ENCODE peak calls at places on chromosome 7, in four cellular contexts. One of them, this sample, is unnamed.

GRCh38 chr7:257647-257992 is 32.4 kb upstream of the FOXL3 start:
- DNase-seq in activated effector memory CD4-positive, alpha-beta T cell treated with anti-CD3 and anti-CD28 coated beads, Interleukin-2, amount 50 U/mL, for 16 hours: no peak
- DNase-seq in CD8-positive, alpha-beta memory T cell: no peak
- DNase-seq in activated naive CD4-positive, alpha-beta T cell treated with anti-CD3 and anti-CD28 coated beads, Interleukin-2, amount 50 U/mL, for 72 hours: no peak
- DNase-seq in this sample: peak

GRCh38 chr7:11573128-11573527 is 258.9 kb downstream of the THSD7A start:
- DNase-seq in activated naive CD4-positive, alpha-beta T cell treated with anti-CD3 and anti-CD28 coated beads, Interleukin-2, amount 50 U/mL, for 72 hours: no peak
- DNase-seq in activated effector memory CD4-positive, alpha-beta T cell treated with anti-CD3 and anti-CD28 coated beads, Interleukin-2, amount 50 U/mL, for 16 hours: no peak
- DNase-seq in CD8-positive, alpha-beta memory T cell: no peak
- DNase-seq in this sample: no peak

GRCh38 chr7:101608772-101609713 is 20.1 kb downstream of the MYL10 start:
- DNase-seq in CD8-positive, alpha-beta memory T cell: no peak
- DNase-seq in activated effector memory CD4-positive, alpha-beta T cell treated with anti-CD3 and anti-CD28 coated beads, Interleukin-2, amount 50 U/mL, for 16 hours: no peak
- DNase-seq in activated naive CD4-positive, alpha-beta T cell treated with anti-CD3 and anti-CD28 coated beads, Interleukin-2, amount 50 U/mL, for 72 hours: no peak
- DNase-seq in this sample: no peak

GRCh38 chr7:19589436-19589835 is 119.4 kb downstream of the POLR1F start:
- DNase-seq in CD8-positive, alpha-beta memory T cell: no peak
- DNase-seq in activated effector memory CD4-positive, alpha-beta T cell treated with anti-CD3 and anti-CD28 coated beads, Interleukin-2, amount 50 U/mL, for 16 hours: no peak
- DNase-seq in activated naive CD4-positive, alpha-beta T cell treated with anti-CD3 and anti-CD28 coated beads, Interleukin-2, amount 50 U/mL, for 72 hours: no peak
- DNase-seq in this sample: no peak

GRCh38 chr7:139913006-139913405 is 83.9 kb downstream of the TBXAS1 start:
- DNase-seq in CD8-positive, alpha-beta memory T cell: no peak
- DNase-seq in activated effector memory CD4-positive, alpha-beta T cell treated with anti-CD3 and anti-CD28 coated beads, Interleukin-2, amount 50 U/mL, for 16 hours: no peak
- DNase-seq in activated naive CD4-positive, alpha-beta T cell treated with anti-CD3 and anti-CD28 coated beads, Interleukin-2, amount 50 U/mL, for 72 hours: no peak
- DNase-seq in this sample: no peak

GRCh38 chr7:108613147-108613948 is 43.7 kb downstream of the DNAJB9 start:
- DNase-seq in activated effector memory CD4-positive, alpha-beta T cell treated with anti-CD3 and anti-CD28 coated beads, Interleukin-2, amount 50 U/mL, for 16 hours: no peak
- DNase-seq in CD8-positive, alpha-beta memory T cell: peak
- DNase-seq in activated naive CD4-positive, alpha-beta T cell treated with anti-CD3 and anti-CD28 coated beads, Interleukin-2, amount 50 U/mL, for 72 hours: no peak
- DNase-seq in this sample: no peak

GRCh38 chr7:100914879-100915442 is 19.3 kb upstream of the ACHE start:
- DNase-seq in activated effector memory CD4-positive, alpha-beta T cell treated with anti-CD3 and anti-CD28 coated beads, Interleukin-2, amount 50 U/mL, for 16 hours: no peak
- DNase-seq in activated naive CD4-positive, alpha-beta T cell treated with anti-CD3 and anti-CD28 coated beads, Interleukin-2, amount 50 U/mL, for 72 hours: no peak
- DNase-seq in CD8-positive, alpha-beta memory T cell: no peak
- DNase-seq in this sample: peak

GRCh38 chr7:28988818-28989595 is 30.9 kb upstream of the TRIL start:
- DNase-seq in activated effector memory CD4-positive, alpha-beta T cell treated with anti-CD3 and anti-CD28 coated beads, Interleukin-2, amount 50 U/mL, for 16 hours: no peak
- DNase-seq in CD8-positive, alpha-beta memory T cell: no peak
- DNase-seq in activated naive CD4-positive, alpha-beta T cell treated with anti-CD3 and anti-CD28 coated beads, Interleukin-2, amount 50 U/mL, for 72 hours: no peak
- DNase-seq in this sample: peak

GRCh38 chr7:78153285-78153684 is 354.7 kb downstream of the PHTF2 start:
- DNase-seq in CD8-positive, alpha-beta memory T cell: no peak
- DNase-seq in activated naive CD4-positive, alpha-beta T cell treated with anti-CD3 and anti-CD28 coated beads, Interleukin-2, amount 50 U/mL, for 72 hours: no peak
- DNase-seq in activated effector memory CD4-positive, alpha-beta T cell treated with anti-CD3 and anti-CD28 coated beads, Interleukin-2, amount 50 U/mL, for 16 hours: no peak
- DNase-seq in this sample: no peak

GRCh38 chr7:83306487-83306886 is 143.8 kb upstream of the PCLO start:
- DNase-seq in activated effector memory CD4-positive, alpha-beta T cell treated with anti-CD3 and anti-CD28 coated beads, Interleukin-2, amount 50 U/mL, for 16 hours: no peak
- DNase-seq in activated naive CD4-positive, alpha-beta T cell treated with anti-CD3 and anti-CD28 coated beads, Interleukin-2, amount 50 U/mL, for 72 hours: no peak
- DNase-seq in CD8-positive, alpha-beta memory T cell: no peak
- DNase-seq in this sample: no peak

GRCh38 chr7:460374-461117 is 59.1 kb downstream of the PDGFA start:
- DNase-seq in activated naive CD4-positive, alpha-beta T cell treated with anti-CD3 and anti-CD28 coated beads, Interleukin-2, amount 50 U/mL, for 72 hours: no peak
- DNase-seq in activated effector memory CD4-positive, alpha-beta T cell treated with anti-CD3 and anti-CD28 coated beads, Interleukin-2, amount 50 U/mL, for 16 hours: no peak
- DNase-seq in CD8-positive, alpha-beta memory T cell: no peak
- DNase-seq in this sample: peak

GRCh38 chr7:28126047-28127041 is 54.3 kb downstream of the JAZF1 start:
- DNase-seq in activated naive CD4-positive, alpha-beta T cell treated with anti-CD3 and anti-CD28 coated beads, Interleukin-2, amount 50 U/mL, for 72 hours: no peak
- DNase-seq in CD8-positive, alpha-beta memory T cell: no peak
- DNase-seq in activated effector memory CD4-positive, alpha-beta T cell treated with anti-CD3 and anti-CD28 coated beads, Interleukin-2, amount 50 U/mL, for 16 hours: no peak
- DNase-seq in this sample: no peak

GRCh38 chr7:66542049-66542448 is 86.6 kb upstream of the KCTD7 start:
- DNase-seq in CD8-positive, alpha-beta memory T cell: no peak
- DNase-seq in activated naive CD4-positive, alpha-beta T cell treated with anti-CD3 and anti-CD28 coated beads, Interleukin-2, amount 50 U/mL, for 72 hours: no peak
- DNase-seq in activated effector memory CD4-positive, alpha-beta T cell treated with anti-CD3 and anti-CD28 coated beads, Interleukin-2, amount 50 U/mL, for 16 hours: no peak
- DNase-seq in this sample: no peak

GRCh38 chr7:106620681-106621080 is 40.3 kb downstream of the CCDC71L start:
- DNase-seq in activated naive CD4-positive, alpha-beta T cell treated with anti-CD3 and anti-CD28 coated beads, Interleukin-2, amount 50 U/mL, for 72 hours: no peak
- DNase-seq in CD8-positive, alpha-beta memory T cell: no peak
- DNase-seq in activated effector memory CD4-positive, alpha-beta T cell treated with anti-CD3 and anti-CD28 coated beads, Interleukin-2, amount 50 U/mL, for 16 hours: no peak
- DNase-seq in this sample: no peak

GRCh38 chr7:80686576-80686975 is 48.1 kb downstream of the CD36 start:
- DNase-seq in CD8-positive, alpha-beta memory T cell: no peak
- DNase-seq in activated naive CD4-positive, alpha-beta T cell treated with anti-CD3 and anti-CD28 coated beads, Interleukin-2, amount 50 U/mL, for 72 hours: no peak
- DNase-seq in activated effector memory CD4-positive, alpha-beta T cell treated with anti-CD3 and anti-CD28 coated beads, Interleukin-2, amount 50 U/mL, for 16 hours: no peak
- DNase-seq in this sample: no peak

GRCh38 chr7:87702326-87702725 is 74.1 kb downstream of the RUNDC3B start:
- DNase-seq in CD8-positive, alpha-beta memory T cell: no peak
- DNase-seq in activated naive CD4-positive, alpha-beta T cell treated with anti-CD3 and anti-CD28 coated beads, Interleukin-2, amount 50 U/mL, for 72 hours: no peak
- DNase-seq in activated effector memory CD4-positive, alpha-beta T cell treated with anti-CD3 and anti-CD28 coated beads, Interleukin-2, amount 50 U/mL, for 16 hours: no peak
- DNase-seq in this sample: no peak

GRCh38 chr7:23105086-23105643 is 420 bp upstream of the KLHL7 start:
- DNase-seq in CD8-positive, alpha-beta memory T cell: no peak
- DNase-seq in activated naive CD4-positive, alpha-beta T cell treated with anti-CD3 and anti-CD28 coated beads, Interleukin-2, amount 50 U/mL, for 72 hours: no peak
- DNase-seq in activated effector memory CD4-positive, alpha-beta T cell treated with anti-CD3 and anti-CD28 coated beads, Interleukin-2, amount 50 U/mL, for 16 hours: no peak
- DNase-seq in this sample: no peak

GRCh38 chr7:130990178-130990832 is 256.3 kb upstream of the KLF14 start:
- DNase-seq in activated effector memory CD4-positive, alpha-beta T cell treated with anti-CD3 and anti-CD28 coated beads, Interleukin-2, amount 50 U/mL, for 16 hours: peak
- DNase-seq in activated naive CD4-positive, alpha-beta T cell treated with anti-CD3 and anti-CD28 coated beads, Interleukin-2, amount 50 U/mL, for 72 hours: no peak
- DNase-seq in CD8-positive, alpha-beta memory T cell: peak
- DNase-seq in this sample: no peak

GRCh38 chr7:94509264-94509878 is at the start of gene CASD1:
- DNase-seq in activated effector memory CD4-positive, alpha-beta T cell treated with anti-CD3 and anti-CD28 coated beads, Interleukin-2, amount 50 U/mL, for 16 hours: peak
- DNase-seq in activated naive CD4-positive, alpha-beta T cell treated with anti-CD3 and anti-CD28 coated beads, Interleukin-2, amount 50 U/mL, for 72 hours: peak
- DNase-seq in CD8-positive, alpha-beta memory T cell: peak
- DNase-seq in this sample: peak

GRCh38 chr7:107605223-107605815 is 25.3 kb downstream of the BCAP29 start:
- DNase-seq in activated effector memory CD4-positive, alpha-beta T cell treated with anti-CD3 and anti-CD28 coated beads, Interleukin-2, amount 50 U/mL, for 16 hours: no peak
- DNase-seq in CD8-positive, alpha-beta memory T cell: no peak
- DNase-seq in activated naive CD4-positive, alpha-beta T cell treated with anti-CD3 and anti-CD28 coated beads, Interleukin-2, amount 50 U/mL, for 72 hours: no peak
- DNase-seq in this sample: no peak

GRCh38 chr7:143373255-143373794 is 7.8 kb upstream of the ZYX start:
- DNase-seq in activated effector memory CD4-positive, alpha-beta T cell treated with anti-CD3 and anti-CD28 coated beads, Interleukin-2, amount 50 U/mL, for 16 hours: no peak
- DNase-seq in CD8-positive, alpha-beta memory T cell: no peak
- DNase-seq in activated naive CD4-positive, alpha-beta T cell treated with anti-CD3 and anti-CD28 coated beads, Interleukin-2, amount 50 U/mL, for 72 hours: no peak
- DNase-seq in this sample: peak